ENCODE peak calls at places on chromosome 11, in ten cellular contexts. G is left ventricle myocardium inferior; U is activated T-cell treated with anti-CD3 and anti-CD28 coated beads for 1 hour; Z is T-cell; O is effector memory CD4-positive, alpha-beta T cell; S is stimulated activated naive CD8-positive, alpha-beta T cell treated with anti-CD3 and anti-CD28 coated beads, Interleukin-15, amount 100 ng/mL, for 72 hours; B is heart left ventricle; V is amniotic stem cell; D is NCI-H2029 treated with DMSO at 0.1 percent for 48 hours; M is effector CD4-positive, alpha-beta T cell. F is an unnamed sample.

GRCh38 chr11:118752654-118753053 is 38.3 kb downstream of the DDX6 start:
- DNase-seq in V (no peak), D (no peak), Z (no peak), S (no peak), O (no peak), B (no peak), M (no peak), G (no peak), U (no peak), F (no peak)

GRCh38 chr11:125164091-125164421 is 495 bp upstream of the PKNOX2 start:
- DNase-seq in O (no peak), Z (no peak), G (no peak), D (no peak), M (no peak), V (no peak), B (no peak), S (no peak), U (no peak), F (no peak)

GRCh38 chr11:17508306-17508705 is 31.7 kb upstream of the ABCC8 start:
- DNase-seq in O (no peak), B (no peak), Z (no peak), M (no peak), D (no peak), S (no peak), G (no peak), U (no peak), V (no peak), F (no peak)

GRCh38 chr11:75654314-75654713 is 14.5 kb downstream of the MAP6 start:
- DNase-seq in V (no peak), Z (no peak), U (no peak), G (no peak), M (no peak), O (no peak), D (no peak), B (no peak), S (peak; percentile 35), F (no peak)

GRCh38 chr11:69799582-69799981 is 19.6 kb downstream of the FGF3 start:
- DNase-seq in U (no peak), M (no peak), G (no peak), V (no peak), B (no peak), D (no peak), Z (no peak), O (no peak), S (no peak), F (no peak)

GRCh38 chr11:46661836-46662235 is 38.6 kb downstream of the ARHGAP1 start:
- DNase-seq in S (no peak), M (no peak), G (no peak), V (no peak), D (no peak), U (no peak), Z (no peak), B (no peak), O (no peak), F (no peak)

GRCh38 chr11:69654001-69654659 is 13.2 kb downstream of the CCND1 start:
- DNase-seq in U (no peak), D (no peak), Z (no peak), V (no peak), G (no peak), O (no peak), S (no peak), M (no peak), B (no peak), F (no peak)

GRCh38 chr11:114166897-114167323 is 107.4 kb downstream of the ZBTB16 start:
- DNase-seq in B (no peak), M (no peak), V (peak; percentile 53), Z (no peak), S (no peak), O (no peak), G (no peak), D (peak; percentile 54), U (no peak), F (no peak)

GRCh38 chr11:11747570-11747969 is 94.2 kb upstream of the USP47 start:
- DNase-seq in O (no peak), Z (no peak), B (no peak), U (no peak), S (no peak), D (no peak), M (no peak), V (no peak), G (no peak), F (no peak)

F was measured in nephron progenitor cell.